ENCODE peak calls at places on chromosomes 12 and 14, in eight cellular contexts. T is endothelial cell of umbilical vein, W is fibroblast of lung, S is kidney epithelial cell, J is heart left ventricle, I is foreskin fibroblast, B is GM20000, H is uterus. G is an unnamed sample.

GRCh38 chr12:23025372-23026021 is 400.5 kb downstream of the ETNK1 start:
- DNase-seq in T (no peak), W (no peak), S (no peak), J (no peak), I (no peak), B (no peak), H (no peak), G (no peak)

GRCh38 chr12:113796086-113796827 is 169.9 kb downstream of the RBM19 start:
- DNase-seq in T (no peak), W (no peak), S (no peak), J (no peak), I (no peak), B (no peak), H (no peak), G (no peak)

GRCh38 chr12:6116481-6117021 is 7.9 kb downstream of the VWF start:
- DNase-seq in T (peak; percentile 95), W (no peak), S (no peak), J (peak; percentile 62), I (no peak), B (no peak), H (no peak), G (no peak)

GRCh38 chr12:113846275-113846674 is 119.8 kb downstream of the RBM19 start:
- DNase-seq in T (no peak), W (no peak), S (no peak), J (no peak), I (peak; percentile 12), B (no peak), H (no peak), G (no peak)

GRCh38 chr14:96143906-96144305 is 60.7 kb upstream of the BDKRB2 start:
- DNase-seq in T (no peak), W (no peak), S (no peak), J (no peak), I (no peak), B (no peak), H (no peak), G (no peak)

GRCh38 chr14:92507174-92507768 is 6.3 kb upstream of the RIN3 start:
- DNase-seq in T (no peak), W (no peak), S (no peak), J (no peak), I (no peak), B (peak; percentile 27), H (no peak), G (peak; percentile 63)

GRCh38 chr12:101116911-101117310 is 93.1 kb downstream of the SLC5A8 start:
- DNase-seq in T (no peak), W (no peak), S (no peak), J (no peak), I (no peak), B (no peak), H (no peak), G (no peak)

GRCh38 chr14:30584058-30584630 is 25.2 kb downstream of the G2E3 start:
- DNase-seq in T (no peak), W (peak; percentile 34), S (no peak), J (no peak), I (no peak), B (no peak), H (no peak), G (no peak)

GRCh38 chr14:25537846-25538455 is 488.0 kb upstream of the STXBP6 start:
- DNase-seq in T (no peak), W (no peak), S (no peak), J (no peak), I (no peak), B (peak; percentile 4), H (no peak), G (no peak)

GRCh38 chr14:95597784-95598204 is 62.9 kb downstream of the GLRX5 start:
- DNase-seq in T (no peak), W (peak; percentile 9), S (peak; percentile 63), J (no peak), I (peak; percentile 50), B (peak; percentile 43), H (no peak), G (no peak)

GRCh38 chr12:57455374-57456144 is 452 bp downstream of the INHBE start:
- DNase-seq in T (no peak), W (no peak), S (no peak), J (no peak), I (no peak), B (no peak), H (no peak), G (no peak)

GRCh38 chr14:41868396-41868795 is 261.7 kb downstream of the LRFN5 start:
- DNase-seq in T (no peak), W (no peak), S (no peak), J (no peak), I (no peak), B (no peak), H (no peak), G (no peak)

GRCh38 chr12:46524778-46525177 is 152.2 kb upstream of the SLC38A2 start:
- DNase-seq in T (peak; percentile 43), W (peak; percentile 95), S (no peak), J (peak; percentile 92), I (peak; percentile 91), B (no peak), H (peak; percentile 96), G (no peak)

GRCh38 chr12:12608557-12608957 is 3.1 kb upstream of the CREBL2 start:
- DNase-seq in T (no peak), W (peak; percentile 7), S (no peak), J (no peak), I (no peak), B (peak; percentile 59), H (no peak), G (no peak)
- TF ChIP-seq CTCF in T (no peak), W (no peak), S (no peak), J (no peak), I (no peak), B (peak; percentile 16), H (no peak), G (no peak)

DNA sequence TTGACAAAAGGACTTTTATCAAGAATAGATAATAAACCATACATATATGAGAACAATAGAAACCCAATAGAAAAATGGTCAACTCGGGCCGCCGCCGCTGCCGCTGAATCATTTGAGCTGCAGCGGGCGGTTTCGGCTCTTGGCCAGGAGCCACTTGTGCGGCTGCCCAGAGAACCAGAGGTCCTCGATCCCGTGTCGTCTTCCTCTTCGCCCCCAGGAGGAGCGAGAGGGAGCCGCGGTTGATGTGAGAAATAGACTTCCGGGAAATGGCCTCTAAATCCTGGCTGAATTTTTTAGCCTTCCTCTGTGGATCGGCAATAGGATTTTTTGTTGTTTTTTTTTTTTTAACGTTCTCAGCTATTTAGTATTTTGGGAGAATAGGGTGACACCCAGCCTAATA is 44.8 kb downstream of the CPSF6 start:
- DNase-seq in T (peak; percentile 64), W (peak; percentile 77), S (peak; percentile 19), J (peak; percentile 71), I (peak; percentile 69), B (peak; percentile 15), H (peak; percentile 72), G (peak; percentile 69)
- TF ChIP-seq CTCF in T (peak; percentile 18), W (no peak), S (peak; percentile 9), J (no peak), I (no peak), B (no peak), H (peak; percentile 12), G (no peak)

GRCh38 chr12:26696613-26697092 is 136.3 kb downstream of the ITPR2 start:
- DNase-seq in T (peak; percentile 80), W (peak; percentile 50), S (no peak), J (no peak), I (no peak), B (no peak), H (no peak), G (no peak)

GRCh38 chr12:26697217-26697616 is 135.8 kb downstream of the ITPR2 start:
- DNase-seq in T (peak; percentile 85), W (peak; percentile 49), S (no peak), J (no peak), I (no peak), B (no peak), H (no peak), G (no peak)

GRCh38 chr12:26696048-26696612 is 136.9 kb downstream of the ITPR2 start:
- DNase-seq in T (no peak), W (no peak), S (no peak), J (no peak), I (no peak), B (no peak), H (no peak), G (no peak)

GRCh38 chr12:26692417-26692816 is 140.6 kb downstream of the ITPR2 start:
- DNase-seq in T (no peak), W (no peak), S (no peak), J (no peak), I (no peak), B (no peak), H (no peak), G (no peak)

DNA sequence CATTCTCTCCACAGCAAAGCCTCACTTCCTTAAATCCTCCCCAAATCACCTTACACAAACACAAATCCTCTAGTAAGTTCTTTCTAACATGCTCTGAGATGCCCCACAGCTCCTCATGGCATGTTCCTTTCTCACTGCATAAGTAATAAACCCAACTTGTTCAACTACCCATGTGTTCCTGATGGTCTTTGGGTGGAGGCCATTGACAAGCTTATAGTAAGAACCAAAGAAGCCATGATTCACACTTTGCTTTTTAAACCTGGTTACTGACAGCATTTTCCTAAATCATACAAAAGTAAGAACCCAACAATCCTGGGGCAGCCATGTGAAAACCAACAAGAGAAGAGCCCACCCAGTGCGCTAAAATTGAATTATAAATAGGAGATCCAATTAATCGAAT is 138.6 kb downstream of the ITPR2 start:
- DNase-seq in T (no peak), W (no peak), S (no peak), J (no peak), I (no peak), B (no peak), H (no peak), G (no peak)
- TF ChIP-seq CTCF in T (no peak), W (no peak), S (no peak), J (no peak), I (no peak), B (no peak), H (no peak), G (no peak)

GRCh38 chr14:54338696-54339317 is 58.0 kb upstream of the CDKN3 start:
- DNase-seq in T (peak; percentile 78), W (peak; percentile 68), S (no peak), J (no peak), I (peak; percentile 45), B (no peak), H (no peak), G (no peak)
- TF ChIP-seq CTCF in T (peak; percentile 68), W (peak; percentile 51), S (peak; percentile 72), J (peak; percentile 17), I (peak; percentile 68), B (no peak), H (no peak), G (no peak)

GRCh38 chr12:96986883-96987523 is 79.9 kb downstream of the NEDD1 start:
- DNase-seq in T (peak; percentile 53), W (peak; percentile 39), S (no peak), J (no peak), I (peak; percentile 5), B (peak; percentile 49), H (no peak), G (no peak)
- TF ChIP-seq CTCF in T (peak; percentile 53), W (peak; percentile 55), S (peak; percentile 58), J (peak; percentile 11), I (peak; percentile 64), B (peak; percentile 26), H (no peak), G (no peak)